ENCODE peak calls at places on chromosomes 1 and 21, in eight cellular contexts. H is GM06990, B is putamen, X is GM04504, T is HuH-7, W is fibroblast of pulmonary artery, P is iris pigment epithelial cell, F is neural progenitor cell. N is an unnamed sample.

GRCh38 chr21:41799763-41800162 is 32.9 kb upstream of the RIPK4 start:
- DNase-seq in H (no peak), T (no peak), B (no peak), F (no peak), W (no peak), P (no peak), X (no peak), N (no peak)

GRCh38 chr1:43983253-43983904 is 4.4 kb downstream of the B4GALT2 start:
- DNase-seq in B (no peak), F (no peak), T (no peak), P (no peak), X (no peak), W (no peak), H (no peak), N (no peak)

GRCh38 chr1:5901150-5901549 is 91.1 kb downstream of the NPHP4 start:
- DNase-seq in B (no peak), T (no peak), F (no peak), X (no peak), P (no peak), H (no peak), W (no peak), N (no peak)

GRCh38 chr1:116168277-116169032 is 57.3 kb downstream of the MAB21L3 start:
- DNase-seq in X (peak), B (peak), F (peak), T (peak), P (peak), W (peak), H (peak), N (peak)

GRCh38 chr1:109089242-109090015 is 1.1 kb upstream of the TMEM167B start:
- DNase-seq in B (peak), W (peak), P (peak), F (peak), T (peak), X (no peak), H (no peak), N (peak)

GRCh38 chr1:26418865-26419349 is 8.3 kb downstream of the LIN28A start:
- DNase-seq in W (no peak), B (no peak), P (no peak), H (no peak), F (peak), T (no peak), X (no peak), N (no peak)

GRCh38 chr1:36327421-36328087 is 4.1 kb upstream of the EVA1B start:
- DNase-seq in P (peak), X (no peak), F (no peak), B (no peak), W (peak), H (no peak), T (no peak), N (no peak)

GRCh38 chr1:16903054-16903453 is 7.3 kb downstream of the RNU1-2 start:
- DNase-seq in B (no peak), P (peak), H (no peak), T (no peak), F (no peak), W (peak), X (no peak), N (no peak)

GRCh38 chr1:91397605-91398004 is 7.0 kb downstream of the HFM1 start:
- DNase-seq in X (no peak), B (no peak), H (no peak), T (no peak), F (no peak), W (no peak), P (no peak), N (no peak)

GRCh38 chr21:35414511-35415139 is 365.5 kb upstream of the RUNX1 start:
- DNase-seq in W (no peak), H (no peak), B (peak), F (peak), P (no peak), T (no peak), X (no peak), N (no peak)

GRCh38 chr1:48776400-48777218 is at the start of gene BEND5:
- DNase-seq in P (no peak), H (no peak), T (no peak), X (no peak), F (peak), W (peak), B (peak), N (peak)

GRCh38 chr1:212608956-212609700 is 567 bp downstream of the ATF3 start:
- DNase-seq in F (peak), B (peak), X (no peak), H (peak), T (peak), P (peak), W (peak), N (peak)